ENCODE peak calls at places on chromosomes 3 and 15, in eight cellular contexts. F is ovary; Y is PC-9; D is CD8-positive, alpha-beta T cell; S is stomach; E is Karpas-422; Q is heart right ventricle; R is left ventricle myocardium inferior. M is an unnamed sample. For H3K27me3 and H3K9me3, the result is how much of the 10 kb centered on the place peaks cover.

GRCh38 chr3:58175429-58176184 is 35.2 kb downstream of the DNASE1L3 start:
- DNase-seq in Y (no peak), E (no peak), R (no peak), D (no peak), S (peak), Q (no peak), F (peak), M (no peak)

GRCh38 chr3:140505256-140505655 is 172.6 kb upstream of the TRIM42 start:
- DNase-seq in E (peak), D (no peak), Y (no peak), Q (no peak), R (no peak), S (no peak), F (peak), M (no peak)

GRCh38 chr3:59982510-59982909 is 932.7 kb upstream of the CFAP20DC start:
- DNase-seq in D (no peak), Q (no peak), E (no peak), R (no peak), F (no peak), S (no peak), Y (no peak), M (no peak)

GRCh38 chr3:147419062-147419701 is 10.0 kb downstream of the ZIC1 start:
- DNase-seq in D (no peak), F (peak), S (no peak), R (no peak), E (no peak), Y (peak), Q (no peak), M (no peak)

GRCh38 chr15:41996376-41996775 is 24.0 kb upstream of the EHD4 start:
- DNase-seq in S (no peak), F (no peak), Y (no peak), Q (no peak), D (no peak), E (no peak), R (no peak), M (no peak)

GRCh38 chr3:98962189-98962930 is 60.9 kb upstream of the DCBLD2 start:
- DNase-seq in R (no peak), Q (no peak), F (no peak), S (no peak), Y (no peak), E (no peak), D (no peak), M (no peak)

GRCh38 chr3:120113128-120114116 is 19.2 kb upstream of the GSK3B start:
- DNase-seq in E (no peak), Y (peak), Q (no peak), S (peak), R (no peak), D (no peak), F (no peak), M (no peak)

GRCh38 chr3:10344147-10344943 is 23.4 kb upstream of the SEC13 start:
- DNase-seq in S (peak), F (no peak), Q (peak), Y (peak), R (no peak), D (peak), E (peak), M (peak)

GRCh38 chr3:57756022-57756527 is at the start of gene SLMAP:
- DNase-seq in F (peak), R (peak), Y (peak), E (peak), S (peak), Q (peak), D (peak), M (peak)

GRCh38 chr15:80929225-80929624 is 60.4 kb downstream of the MESD start:
- DNase-seq in Q (no peak), F (no peak), R (no peak), S (no peak), D (no peak), Y (peak), E (no peak), M (no peak)

GRCh38 chr15:48940508-48940907 is 23.2 kb downstream of the SHC4 start:
- DNase-seq in Q (no peak), E (no peak), F (no peak), S (no peak), R (no peak), Y (no peak), D (no peak), M (no peak)

GRCh38 chr15:52783191-52783829 is 6.8 kb downstream of the ONECUT1 start:
- DNase-seq in D (no peak), S (no peak), Y (no peak), Q (no peak), R (no peak), F (no peak), E (no peak), M (no peak)

GRCh38 chr15:33293619-33294309 is 17.0 kb upstream of the RYR3 start:
- DNase-seq in F (no peak), S (no peak), R (no peak), E (no peak), Q (no peak), D (no peak), Y (peak), M (no peak)

GRCh38 chr15:64934023-64934422 is 22.3 kb downstream of the ANKDD1A start:
- DNase-seq in S (no peak), R (no peak), F (peak), E (no peak), Y (no peak), D (no peak), Q (no peak), M (no peak)

GRCh38 chr3:34159613-34160420 is 361.4 kb downstream of the PDCD6IP start:
- DNase-seq in S (no peak), R (no peak), Q (no peak), E (no peak), F (no peak), D (no peak), Y (no peak), M (no peak)

GRCh38 chr3:156676467-156677119 is 2.2 kb downstream of the TIPARP start:
- DNase-seq in Y (no peak), R (no peak), F (no peak), E (peak), Q (no peak), S (no peak), D (no peak), M (no peak)

GRCh38 chr15:100206643-100207042 is 135.1 kb downstream of the ADAMTS17 start:
- DNase-seq in R (no peak), F (no peak), E (no peak), D (no peak), Y (no peak), S (no peak), Q (no peak), M (no peak)

GRCh38 chr3:18442743-18443669 is 17.9 kb upstream of the SATB1 start:
- DNase-seq in Y (no peak), R (no peak), F (no peak), S (no peak), E (no peak), Q (no peak), D (peak), M (peak)
- H3K27ac ChIP-seq in Y (no peak), R (no peak), F (no peak), S (no peak), E (no peak), Q (peak), D (peak), M (peak)

GRCh38 chr3:79618883-79619282 is 148.9 kb downstream of the ROBO1 start:
- DNase-seq in Y (peak), Q (no peak), F (no peak), S (no peak), R (no peak), E (no peak), D (no peak), M (no peak)
- H3K27me3 ChIP-seq in Y (under half), Q (under half), F (under half), S (under half), R (under half), E (under half), D (under half), M (under half)

GRCh38 chr3:65855370-65856100 is 183.2 kb downstream of the MAGI1 start:
- DNase-seq in Q (no peak), D (no peak), E (no peak), Y (no peak), S (no peak), R (no peak), F (no peak), M (no peak)
- H3K9me3 ChIP-seq in Q (under half), D (under half), E (under half), Y (under half), S (under half), R (under half), F (under half), M (under half)

GRCh38 chr3:55688154-55688553 is 201.0 kb upstream of the WNT5A start:
- DNase-seq in D (no peak), F (no peak), E (no peak), S (no peak), R (no peak), Q (no peak), Y (no peak), M (no peak)

GRCh38 chr3:55690161-55690560 is 203.1 kb upstream of the WNT5A start:
- DNase-seq in R (no peak), Y (no peak), D (no peak), S (no peak), F (peak), E (no peak), Q (no peak), M (no peak)

GRCh38 chr3:55692958-55693558 is 206.0 kb upstream of the WNT5A start:
- DNase-seq in E (no peak), Y (no peak), S (no peak), Q (no peak), R (no peak), D (no peak), F (no peak), M (no peak)

GRCh38 chr3:55692295-55692957 is 205.3 kb upstream of the WNT5A start:
- DNase-seq in S (no peak), Y (no peak), F (no peak), D (no peak), R (no peak), Q (no peak), E (no peak), M (no peak)

DNA sequence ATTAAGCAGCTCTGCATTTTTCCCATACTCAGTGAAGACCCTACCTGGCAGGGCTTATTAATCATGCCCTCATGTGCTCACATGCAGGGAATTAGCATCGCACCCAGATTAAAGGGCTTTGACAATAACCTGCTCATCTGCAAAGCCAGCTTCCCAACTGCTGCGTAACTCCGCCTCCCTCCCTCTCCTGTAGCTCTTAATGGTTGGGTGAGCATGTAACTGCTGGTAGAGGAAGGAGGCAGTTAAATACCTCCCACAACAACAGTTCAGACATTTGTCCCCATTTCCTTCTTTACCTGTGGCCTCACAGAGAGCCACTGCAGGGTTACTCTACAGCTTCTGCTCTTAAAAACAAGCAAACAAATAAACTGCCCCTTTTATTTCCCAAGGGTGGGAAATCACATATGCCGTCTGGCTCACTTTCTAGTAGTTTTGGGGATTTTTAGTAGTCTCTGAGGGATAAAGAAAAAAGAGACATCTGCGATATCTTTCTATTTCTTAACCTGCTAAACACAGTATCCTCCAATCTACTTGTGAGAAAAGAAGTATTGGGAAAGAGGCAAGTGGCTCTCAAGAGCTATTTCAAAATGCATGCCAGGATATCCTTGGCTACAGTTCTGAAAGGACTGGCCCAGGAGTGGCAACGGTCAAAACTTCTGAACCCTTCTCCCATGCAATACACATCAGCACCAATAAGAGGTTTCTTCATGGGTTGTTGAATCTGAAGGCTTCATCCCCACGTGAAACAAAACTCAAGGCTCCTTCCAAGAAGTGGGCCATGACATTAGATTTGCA is 203.8 kb upstream of the WNT5A start:
- DNase-seq in D (no peak), Q (no peak), R (no peak), S (no peak), F (no peak), Y (no peak), E (peak), M (no peak)
- H3K27ac ChIP-seq in D (no peak), Q (no peak), R (no peak), S (no peak), F (no peak), Y (no peak), E (no peak), M (no peak)